ENCODE peak calls at places on chromosome 13, in four cellular contexts. G is HepG2, Q is K562, I is GM12878. W is an unnamed sample.

GRCh38 chr13:72849571-72849970 is 67.6 kb downstream of the PIBF1 start:
- DNase-seq in G (no peak), I (no peak), Q (no peak), W (no peak)

GRCh38 chr13:58051807-58052375 is 420.3 kb downstream of the PCDH17 start:
- DNase-seq in Q (no peak), G (no peak), I (no peak), W (peak)

GRCh38 chr13:32851083-32852064 is 164.8 kb upstream of the KL start:
- DNase-seq in Q (no peak), I (no peak), G (peak), W (no peak)

GRCh38 chr13:23701646-23702045 is 131.4 kb downstream of the TNFRSF19 start:
- DNase-seq in G (no peak), Q (no peak), I (no peak), W (no peak)

GRCh38 chr13:66200555-66200954 is 1029.6 kb downstream of the PCDH9 start:
- DNase-seq in G (no peak), I (no peak), Q (no peak), W (no peak)

GRCh38 chr13:54913668-54914067 is 1885.1 kb downstream of the OLFM4 start:
- DNase-seq in Q (no peak), I (no peak), G (no peak), W (no peak)

GRCh38 chr13:50225188-50226155 is 210.2 kb downstream of the KCNRG start:
- DNase-seq in G (peak), Q (no peak), I (no peak), W (no peak)

GRCh38 chr13:99433543-99434075 is 67.7 kb upstream of the TM9SF2 start:
- DNase-seq in Q (no peak), I (no peak), G (no peak), W (no peak)

GRCh38 chr13:50197705-50198104 is 182.5 kb downstream of the KCNRG start:
- DNase-seq in Q (no peak), G (no peak), I (no peak), W (no peak)

GRCh38 chr13:27289016-27289665 is 18.5 kb downstream of the RASL11A start:
- DNase-seq in I (no peak), G (no peak), Q (no peak), W (no peak)

GRCh38 chr13:59094149-59094548 is 1069.6 kb downstream of the DIAPH3 start:
- DNase-seq in Q (no peak), G (no peak), I (no peak), W (no peak)

GRCh38 chr13:77907653-77908341 is 10.8 kb downstream of the EDNRB start:
- DNase-seq in G (no peak), I (no peak), Q (no peak), W (no peak)

GRCh38 chr13:33862006-33862405 is 44.1 kb downstream of the RFC3 start:
- DNase-seq in I (no peak), Q (no peak), G (no peak), W (no peak)

GRCh38 chr13:24365191-24365590 is 55.8 kb downstream of the C1QTNF9 start:
- DNase-seq in Q (no peak), I (no peak), G (no peak), W (no peak)

GRCh38 chr13:47901451-47901850 is 99.6 kb downstream of the SUCLA2 start:
- DNase-seq in Q (peak), G (no peak), I (no peak), W (no peak)

GRCh38 chr13:79108914-79109643 is 297.0 kb downstream of the RBM26 start:
- DNase-seq in G (no peak), I (peak), Q (no peak), W (no peak)

GRCh38 chr13:85729296-85729695 is 69.9 kb downstream of the SLITRK6 start:
- DNase-seq in I (no peak), Q (no peak), G (no peak), W (no peak)

GRCh38 chr13:100490692-100491091 is 97.9 kb downstream of the GGACT start:
- DNase-seq in G (no peak), Q (no peak), I (no peak), W (peak)

GRCh38 chr13:79741006-79741405 is 260.1 kb downstream of the NDFIP2 start:
- DNase-seq in I (no peak), Q (no peak), G (peak), W (no peak)

GRCh38 chr13:45162194-45162593 is 38.7 kb downstream of the KCTD4 start:
- DNase-seq in Q (no peak), G (no peak), I (no peak), W (no peak)

GRCh38 chr13:86741762-86742285 is 929.3 kb upstream of the SLITRK5 start:
- DNase-seq in G (no peak), Q (no peak), I (no peak), W (no peak)

GRCh38 chr13:94968040-94968756 is 255.9 kb upstream of the SOX21 start:
- DNase-seq in I (no peak), Q (no peak), G (no peak), W (peak)

GRCh38 chr13:101258071-101258470 is 158.2 kb downstream of the NALCN start:
- DNase-seq in I (peak), G (peak), Q (peak), W (peak)

GRCh38 chr13:111251646-111252448 is 68.6 kb upstream of the TEX29 start:
- DNase-seq in Q (no peak), I (no peak), G (no peak), W (no peak)

GRCh38 chr13:50589139-50589538 is 254.4 kb downstream of the DLEU7 start:
- DNase-seq in G (no peak), I (no peak), Q (no peak), W (no peak)

GRCh38 chr13:80339841-80340642 is 884 bp downstream of the SPRY2 start:
- DNase-seq in I (no peak), Q (peak), G (peak), W (peak)

GRCh38 chr13:45321230-45321629 is 19.8 kb downstream of the TPT1 start:
- DNase-seq in Q (no peak), I (no peak), G (no peak), W (no peak)

GRCh38 chr13:107367258-107367657 is 799.3 kb upstream of the ARGLU1 start:
- DNase-seq in G (no peak), I (no peak), Q (no peak), W (no peak)

GRCh38 chr13:65638572-65639168 is 1591.5 kb downstream of the PCDH9 start:
- DNase-seq in G (peak), I (no peak), Q (peak), W (no peak)

DNA sequence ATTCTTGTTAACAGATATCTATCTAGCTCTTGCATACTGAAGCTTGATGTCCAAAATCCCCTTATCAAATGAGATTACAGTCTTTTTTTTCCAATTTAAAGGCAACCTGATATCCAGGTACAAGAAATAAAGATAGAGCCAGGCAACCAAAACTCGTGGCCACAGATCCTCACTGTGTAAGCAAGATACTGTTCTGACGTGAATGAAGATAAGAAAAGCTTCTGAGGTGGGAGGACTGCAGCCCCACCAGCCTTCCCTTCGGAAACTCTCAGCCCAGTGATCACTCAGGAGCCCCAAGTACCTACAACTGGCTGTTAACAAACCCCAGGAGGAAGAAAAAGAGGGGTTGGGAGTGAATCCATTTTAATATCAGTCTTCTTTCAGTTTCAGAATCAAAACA is 191.6 kb downstream of the EFNB2 start:
- DNase-seq in Q (no peak), G (no peak), I (no peak), W (no peak)
- TF ChIP-seq NR2C2 in Q (no peak), G (no peak), I (no peak), W (no peak)

GRCh38 chr13:35994131-35994966 is 136.8 kb downstream of the DCLK1 start:
- DNase-seq in G (no peak), I (no peak), Q (no peak), W (no peak)
- TF ChIP-seq NR2C2 in G (no peak), I (no peak), Q (peak), W (no peak)

GRCh38 chr13:113090806-113091205 is 14.8 kb upstream of the F7 start:
- DNase-seq in G (no peak), Q (no peak), I (no peak), W (no peak)
- TF ChIP-seq NR2C2 in G (no peak), Q (no peak), I (no peak), W (no peak)

GRCh38 chr13:75432045-75432444 is 49.9 kb downstream of the TBC1D4 start:
- DNase-seq in G (peak), I (no peak), Q (peak), W (no peak)
- TF ChIP-seq NR2C2 in G (no peak), I (no peak), Q (no peak), W (no peak)

GRCh38 chr13:112771139-112771876 is 81.5 kb downstream of the ATP11A start:
- DNase-seq in G (no peak), I (no peak), Q (no peak), W (no peak)
- TF ChIP-seq NR2C2 in G (no peak), I (no peak), Q (no peak), W (no peak)

DNA sequence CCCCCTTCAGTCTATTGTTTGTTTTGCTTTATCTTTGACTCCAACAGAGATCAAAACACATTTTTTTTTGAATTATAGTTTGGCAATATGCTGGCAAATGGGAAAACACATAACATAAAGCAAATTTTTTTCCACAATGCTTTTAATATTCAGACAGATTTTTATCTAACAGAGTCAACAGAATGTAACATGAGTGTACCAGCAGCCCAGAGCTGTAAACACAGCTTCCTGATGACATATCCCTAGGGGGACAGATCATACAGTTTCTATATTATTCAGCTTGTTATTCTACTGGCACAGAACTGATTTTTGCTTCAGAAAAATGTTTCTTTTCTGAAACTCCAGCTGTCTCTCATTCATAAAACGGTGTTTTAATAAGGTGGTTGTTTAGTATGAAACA is 168.8 kb downstream of the OLFM4 start:
- DNase-seq in G (no peak), I (no peak), Q (no peak), W (no peak)
- TF ChIP-seq NR2C2 in G (no peak), I (no peak), Q (no peak), W (no peak)

GRCh38 chr13:109786457-109787134 is at the start of gene IRS2:
- DNase-seq in Q (peak), G (no peak), I (no peak), W (peak)
- TF ChIP-seq NR2C2 in Q (no peak), G (no peak), I (no peak), W (no peak)

GRCh38 chr13:41579881-41580280 is 122.5 kb downstream of the RGCC start:
- DNase-seq in G (no peak), I (no peak), Q (no peak), W (no peak)

GRCh38 chr13:41579168-41579567 is 121.8 kb downstream of the RGCC start:
- DNase-seq in G (no peak), I (no peak), Q (no peak), W (no peak)

GRCh38 chr13:41580345-41580744 is 123.0 kb downstream of the RGCC start:
- DNase-seq in G (no peak), I (no peak), Q (no peak), W (no peak)

GRCh38 chr13:41581884-41582547 is 124.7 kb downstream of the RGCC start:
- DNase-seq in G (no peak), I (no peak), Q (no peak), W (no peak)

GRCh38 chr13:41577437-41577836 is 120.1 kb downstream of the RGCC start:
- DNase-seq in I (no peak), G (no peak), Q (no peak), W (no peak)
- TF ChIP-seq NR2C2 in I (no peak), G (no peak), Q (no peak), W (no peak)

DNA sequence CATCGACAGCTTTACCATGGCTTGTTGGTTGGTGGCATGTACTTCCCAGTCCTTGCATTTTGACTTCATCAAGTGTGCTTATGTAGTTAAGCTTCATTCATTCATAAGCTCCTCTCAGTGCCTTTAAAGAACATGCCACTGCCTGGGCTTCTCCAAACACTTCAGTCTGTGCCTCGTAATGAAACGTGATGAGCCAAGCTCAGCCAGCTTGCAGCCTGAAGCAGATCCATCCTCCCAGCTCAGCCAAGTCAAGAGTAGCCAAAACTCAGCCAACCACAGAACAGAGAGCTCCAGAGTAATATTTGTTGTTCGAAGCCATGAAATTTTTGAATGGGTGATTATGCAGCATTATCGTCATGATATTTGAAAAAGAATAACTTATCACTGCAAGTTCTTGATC is 989.7 kb downstream of the EFNB2 start:
- DNase-seq in Q (no peak), I (no peak), G (no peak), W (no peak)
- TF ChIP-seq NR2C2 in Q (no peak), I (no peak), G (no peak), W (no peak)

W was measured in WTC11.